ENCODE peak calls at places on chromosomes 6 and 20, in eight cellular contexts. G is PC-3, X is neuronal stem cell, L is GM23248, R is SK-N-SH, N is endothelial cell of umbilical vein, B is GM12878, M is A549. A is an unnamed sample.

GRCh38 chr20:35394271-35394670 is 17.5 kb downstream of the UQCC1 start:
- DNase-seq in B (no peak), R (no peak), X (no peak), G (no peak), L (no peak), M (no peak), N (no peak), A (no peak)

GRCh38 chr6:3798211-3798909 is 46.8 kb upstream of the PXDC1 start:
- DNase-seq in G (no peak), M (no peak), X (no peak), L (no peak), B (no peak), R (no peak), N (peak; percentile 42), A (no peak)

GRCh38 chr20:4720121-4720976 is 1.4 kb upstream of the PRND start:
- DNase-seq in B (peak; percentile 71), L (peak; percentile 94), N (peak; percentile 69), R (peak; percentile 86), X (peak; percentile 78), G (peak; percentile 85), M (peak; percentile 90), A (peak; percentile 67)

GRCh38 chr6:74731921-74732320 is 473.9 kb downstream of the COL12A1 start:
- DNase-seq in N (peak; percentile 3), X (no peak), R (no peak), M (no peak), B (no peak), L (peak; percentile 63), G (no peak), A (no peak)

GRCh38 chr6:144150673-144151009 is 324 bp downstream of the STX11 start:
- DNase-seq in M (peak; percentile 20), B (no peak), L (peak; percentile 56), N (peak; percentile 56), R (no peak), G (peak; percentile 13), X (peak; percentile 27), A (no peak)

GRCh38 chr6:53679446-53679933 is 13.9 kb upstream of the KLHL31 start:
- DNase-seq in G (peak; percentile 59), M (peak; percentile 52), X (no peak), L (peak; percentile 73), R (peak; percentile 23), B (no peak), N (peak; percentile 33), A (peak; percentile 5)

GRCh38 chr20:62356948-62357667 is 10.0 kb downstream of the LAMA5 start:
- DNase-seq in M (no peak), L (peak; percentile 90), N (peak; percentile 84), X (no peak), R (peak; percentile 66), G (peak; percentile 82), B (no peak), A (peak; percentile 96)

GRCh38 chr6:163984446-163984936 is 570.0 kb downstream of the QKI start:
- DNase-seq in R (no peak), X (no peak), N (no peak), B (peak; percentile 8), G (no peak), M (no peak), L (no peak), A (no peak)

GRCh38 chr6:137928286-137928685 is 61.2 kb downstream of the TNFAIP3 start:
- DNase-seq in X (no peak), L (no peak), G (no peak), N (no peak), M (no peak), R (no peak), B (no peak), A (no peak)

GRCh38 chr6:146543940-146544661 is 468 bp downstream of the RAB32 start:
- DNase-seq in M (peak; percentile 15), G (peak; percentile 24), X (peak; percentile 27), N (peak; percentile 64), R (no peak), L (peak; percentile 72), B (no peak), A (no peak)

GRCh38 chr20:7924692-7925091 is 15.6 kb downstream of the HAO1 start:
- DNase-seq in M (no peak), N (peak; percentile 93), R (no peak), B (no peak), G (peak; percentile 93), X (no peak), L (peak; percentile 93), A (no peak)

GRCh38 chr6:43984442-43985321 is 142.6 kb downstream of the MRPL14 start:
- DNase-seq in N (no peak), R (no peak), M (no peak), G (no peak), L (peak; percentile 13), B (no peak), X (no peak), A (no peak)

GRCh38 chr20:45919536-45919933 is 7.6 kb upstream of the PLTP start:
- DNase-seq in L (no peak), R (no peak), X (no peak), B (no peak), N (peak; percentile 94), G (no peak), M (no peak), A (no peak)

GRCh38 chr20:45921618-45922189 is 9.7 kb upstream of the PLTP start:
- DNase-seq in G (peak; percentile 59), B (no peak), L (no peak), M (no peak), X (no peak), N (no peak), R (no peak), A (no peak)

GRCh38 chr20:45918779-45919535 is 7.0 kb upstream of the PLTP start:
- DNase-seq in B (no peak), N (no peak), L (no peak), M (no peak), G (peak; percentile 22), R (no peak), X (no peak), A (no peak)

GRCh38 chr20:45920795-45921617 is 9.1 kb upstream of the PLTP start:
- DNase-seq in M (no peak), B (no peak), L (no peak), N (no peak), X (no peak), R (no peak), G (no peak), A (no peak)

GRCh38 chr20:45919951-45920794 is 8.2 kb upstream of the PLTP start:
- DNase-seq in N (peak; percentile 80), X (no peak), G (no peak), B (no peak), L (no peak), R (peak; percentile 65), M (no peak), A (no peak)
- H3K4me2 ChIP-seq in N (no peak overlapping the region), X (no peak overlapping the region), G (no peak overlapping the region), B (no peak overlapping the region), L (no peak overlapping the region), R (peak overlapping the region; percentile 58), M (no peak overlapping the region), A (no peak overlapping the region)

GRCh38 chr6:131017962-131018361 is 45.1 kb downstream of the EPB41L2 start:
- DNase-seq in L (no peak), N (no peak), X (no peak), M (no peak), B (no peak), G (no peak), R (no peak), A (no peak)

GRCh38 chr6:131013495-131013894 is 49.5 kb downstream of the EPB41L2 start:
- DNase-seq in N (peak; percentile 91), G (no peak), R (no peak), B (no peak), L (peak; percentile 84), X (no peak), M (no peak), A (no peak)

GRCh38 chr6:131014080-131014776 is 48.8 kb downstream of the EPB41L2 start:
- DNase-seq in G (no peak), M (no peak), B (no peak), N (peak; percentile 23), R (no peak), X (no peak), L (no peak), A (no peak)

GRCh38 chr6:131015630-131016263 is 47.3 kb downstream of the EPB41L2 start:
- DNase-seq in R (no peak), L (peak; percentile 70), B (no peak), N (peak; percentile 76), M (no peak), G (no peak), X (no peak), A (no peak)

DNA sequence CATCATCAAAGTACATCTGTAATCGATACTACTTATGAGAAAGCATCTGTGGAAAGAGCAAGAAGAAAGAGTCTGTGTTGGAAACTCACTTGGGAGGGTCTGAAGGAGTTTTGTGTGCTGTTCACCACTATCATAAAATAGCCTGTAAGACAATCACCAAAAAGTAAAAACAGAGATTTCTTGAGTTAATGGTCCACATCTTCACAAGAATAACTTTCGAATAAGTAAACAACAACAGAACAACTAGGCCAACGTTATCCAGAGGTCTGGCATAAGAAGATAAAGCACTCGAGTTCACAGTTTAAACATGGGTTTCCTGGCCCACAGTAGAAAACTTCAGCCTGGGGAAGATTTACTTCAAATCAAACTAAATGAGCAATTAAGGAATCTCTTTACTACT is 47.9 kb downstream of the EPB41L2 start:
- DNase-seq in R (no peak), B (no peak), G (no peak), M (no peak), N (peak; percentile 60), L (no peak), X (no peak), A (no peak)
- H3K4me3 ChIP-seq in R (no peak overlapping the region), B (no peak overlapping the region), G (no peak overlapping the region), M (no peak overlapping the region), N (no peak overlapping the region), L (no peak overlapping the region), X (no peak overlapping the region), A (no peak overlapping the region)

DNA sequence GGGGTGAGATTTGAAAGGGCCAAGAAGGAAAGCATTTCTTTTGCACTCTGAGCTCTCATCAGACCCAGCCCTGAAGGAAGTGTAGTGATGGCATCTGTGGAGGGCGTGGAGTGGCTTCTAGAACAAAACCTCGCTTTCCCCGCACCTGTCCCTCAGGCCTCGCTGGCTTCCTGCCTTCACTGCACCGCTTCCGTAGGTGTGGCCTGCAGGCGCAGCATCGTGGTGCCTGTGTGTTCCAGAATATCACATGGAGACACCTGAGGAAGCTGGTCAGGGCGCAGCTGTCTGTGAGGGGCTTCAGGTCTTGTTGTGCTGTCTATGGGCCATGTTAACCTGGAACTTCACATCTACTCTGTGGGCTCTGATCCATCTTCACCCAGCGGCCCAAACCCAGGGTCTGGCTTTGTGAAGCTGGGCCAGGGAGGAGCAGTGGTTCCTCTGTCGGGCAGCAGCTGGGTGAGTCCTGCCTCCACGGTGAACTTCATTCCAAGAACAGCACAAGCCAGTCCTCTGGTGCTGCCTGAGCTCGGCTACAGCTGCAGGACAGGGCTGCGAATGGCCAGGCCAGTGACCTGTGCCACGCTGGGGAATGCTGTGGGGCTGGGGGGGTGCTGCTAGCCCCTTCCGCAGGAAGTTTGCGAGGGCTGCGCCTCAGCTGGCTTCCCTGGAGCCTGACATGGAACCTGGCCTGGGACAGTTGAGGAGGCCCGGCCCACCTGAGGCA is 40.9 kb downstream of the DSTN start:
- DNase-seq in G (no peak), B (no peak), N (peak; percentile 31), L (no peak), X (no peak), M (no peak), R (peak; percentile 15), A (no peak)
- H3K9me3 ChIP-seq in G (no peaks in the 10 kb centered on the region), B (no peaks in the 10 kb centered on the region), N (no peaks in the 10 kb centered on the region), L (no peaks in the 10 kb centered on the region), X (no peaks in the 10 kb centered on the region), M (no peaks in the 10 kb centered on the region), R (no peaks in the 10 kb centered on the region), A (no peaks in the 10 kb centered on the region)

DNA sequence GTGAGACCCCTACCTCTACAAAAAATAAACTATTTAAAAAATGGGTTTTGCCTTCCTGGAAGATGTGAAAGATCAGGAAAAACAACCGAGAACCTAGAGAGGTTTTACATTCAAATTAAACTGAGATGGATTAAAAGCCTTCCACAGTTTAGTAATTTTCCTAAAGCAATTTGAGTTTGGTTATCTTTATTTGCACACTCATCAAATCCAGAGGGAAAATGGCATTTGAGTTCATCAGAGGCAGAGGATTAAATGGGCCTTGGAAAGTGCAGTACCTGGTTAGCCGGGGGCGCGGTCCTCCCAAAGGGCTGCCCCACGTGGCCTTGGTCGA is 157.0 kb upstream of the INSM1 start:
- DNase-seq in M (no peak), G (no peak), B (no peak), N (no peak), X (no peak), R (no peak), L (no peak), A (no peak)
- H3K4me2 ChIP-seq in M (no peak overlapping the region), G (no peak overlapping the region), B (no peak overlapping the region), N (no peak overlapping the region), X (no peak overlapping the region), R (no peak overlapping the region), L (no peak overlapping the region), A (no peak overlapping the region)

A was measured in PC-9.